ENCODE peak calls at places on chromosomes 1 and 21, in ten cellular contexts. One of them, this sample, is unnamed.

GRCh38 chr1:230643887-230644286 is 1.6 kb downstream of the COG2 start:
- DNase-seq in hepatocyte: peak; percentile 24
- DNase-seq in HCT116: no peak
- DNase-seq in heart left ventricle: no peak
- DNase-seq in CD8-positive, alpha-beta memory T cell: no peak
- DNase-seq in CD4-positive, alpha-beta T cell: no peak
- DNase-seq in transverse colon: peak; percentile 10
- DNase-seq in aorta: no peak
- DNase-seq in iPS DF 6.9: no peak
- DNase-seq in A549: peak; percentile 7
- DNase-seq in this sample: peak; percentile 3

GRCh38 chr1:227848430-227848932 is 33.0 kb downstream of the PRSS38 start:
- DNase-seq in hepatocyte: no peak
- DNase-seq in HCT116: no peak
- DNase-seq in heart left ventricle: no peak
- DNase-seq in CD8-positive, alpha-beta memory T cell: no peak
- DNase-seq in CD4-positive, alpha-beta T cell: no peak
- DNase-seq in transverse colon: no peak
- DNase-seq in aorta: no peak
- DNase-seq in iPS DF 6.9: no peak
- DNase-seq in A549: no peak
- DNase-seq in this sample: no peak

GRCh38 chr1:35288761-35289160 is 20.3 kb downstream of the ZMYM4 start:
- DNase-seq in hepatocyte: no peak
- DNase-seq in HCT116: no peak
- DNase-seq in heart left ventricle: no peak
- DNase-seq in CD8-positive, alpha-beta memory T cell: no peak
- DNase-seq in CD4-positive, alpha-beta T cell: no peak
- DNase-seq in transverse colon: no peak
- DNase-seq in aorta: no peak
- DNase-seq in iPS DF 6.9: no peak
- DNase-seq in A549: no peak
- DNase-seq in this sample: no peak

GRCh38 chr1:108075055-108075454 is 110.1 kb upstream of the VAV3 start:
- DNase-seq in hepatocyte: no peak
- DNase-seq in HCT116: no peak
- DNase-seq in heart left ventricle: no peak
- DNase-seq in CD8-positive, alpha-beta memory T cell: no peak
- DNase-seq in CD4-positive, alpha-beta T cell: no peak
- DNase-seq in transverse colon: no peak
- DNase-seq in aorta: no peak
- DNase-seq in iPS DF 6.9: no peak
- DNase-seq in A549: no peak
- DNase-seq in this sample: no peak

GRCh38 chr1:157249326-157249725 is 111.1 kb upstream of the ETV3 start:
- DNase-seq in hepatocyte: no peak
- DNase-seq in HCT116: no peak
- DNase-seq in heart left ventricle: no peak
- DNase-seq in CD8-positive, alpha-beta memory T cell: no peak
- DNase-seq in CD4-positive, alpha-beta T cell: no peak
- DNase-seq in transverse colon: no peak
- DNase-seq in aorta: no peak
- DNase-seq in iPS DF 6.9: no peak
- DNase-seq in A549: no peak
- DNase-seq in this sample: no peak

GRCh38 chr1:58861076-58861475 is 77.2 kb upstream of the JUN start:
- DNase-seq in hepatocyte: no peak
- DNase-seq in HCT116: no peak
- DNase-seq in heart left ventricle: no peak
- DNase-seq in CD8-positive, alpha-beta memory T cell: no peak
- DNase-seq in CD4-positive, alpha-beta T cell: no peak
- DNase-seq in transverse colon: no peak
- DNase-seq in aorta: no peak
- DNase-seq in iPS DF 6.9: no peak
- DNase-seq in A549: no peak
- DNase-seq in this sample: no peak

GRCh38 chr1:167554028-167554779 is 642 bp upstream of the CREG1 start:
- DNase-seq in hepatocyte: no peak
- DNase-seq in HCT116: no peak
- DNase-seq in heart left ventricle: no peak
- DNase-seq in CD8-positive, alpha-beta memory T cell: no peak
- DNase-seq in CD4-positive, alpha-beta T cell: no peak
- DNase-seq in transverse colon: no peak
- DNase-seq in aorta: no peak
- DNase-seq in iPS DF 6.9: no peak
- DNase-seq in A549: no peak
- DNase-seq in this sample: no peak

GRCh38 chr1:243980471-243980870 is 70.6 kb upstream of the ZBTB18 start:
- DNase-seq in hepatocyte: no peak
- DNase-seq in HCT116: no peak
- DNase-seq in heart left ventricle: no peak
- DNase-seq in CD8-positive, alpha-beta memory T cell: no peak
- DNase-seq in CD4-positive, alpha-beta T cell: no peak
- DNase-seq in transverse colon: no peak
- DNase-seq in aorta: no peak
- DNase-seq in iPS DF 6.9: no peak
- DNase-seq in A549: no peak
- DNase-seq in this sample: no peak

GRCh38 chr21:32726742-32727477 is 903 bp downstream of the SYNJ1 start:
- DNase-seq in hepatocyte: peak; percentile 46
- DNase-seq in HCT116: no peak
- DNase-seq in heart left ventricle: peak; percentile 35
- DNase-seq in CD8-positive, alpha-beta memory T cell: no peak
- DNase-seq in CD4-positive, alpha-beta T cell: no peak
- DNase-seq in transverse colon: peak; percentile 42
- DNase-seq in aorta: no peak
- DNase-seq in iPS DF 6.9: no peak
- DNase-seq in A549: peak; percentile 11
- DNase-seq in this sample: no peak

GRCh38 chr1:10253755-10254154 is 43.4 kb downstream of the KIF1B start:
- DNase-seq in hepatocyte: peak; percentile 76
- DNase-seq in HCT116: no peak
- DNase-seq in heart left ventricle: no peak
- DNase-seq in CD8-positive, alpha-beta memory T cell: no peak
- DNase-seq in CD4-positive, alpha-beta T cell: no peak
- DNase-seq in transverse colon: no peak
- DNase-seq in aorta: no peak
- DNase-seq in iPS DF 6.9: no peak
- DNase-seq in A549: peak; percentile 12
- DNase-seq in this sample: peak; percentile 63

GRCh38 chr1:209627349-209628196 is 24.7 kb downstream of the LAMB3 start:
- DNase-seq in hepatocyte: peak; percentile 83
- DNase-seq in HCT116: peak; percentile 35
- DNase-seq in heart left ventricle: peak; percentile 83
- DNase-seq in CD8-positive, alpha-beta memory T cell: peak; percentile 60
- DNase-seq in CD4-positive, alpha-beta T cell: peak; percentile 61
- DNase-seq in transverse colon: peak; percentile 73
- DNase-seq in aorta: peak; percentile 91
- DNase-seq in iPS DF 6.9: peak; percentile 75
- DNase-seq in A549: peak; percentile 68
- DNase-seq in this sample: no peak

GRCh38 chr1:230823421-230823820 is 44.9 kb downstream of the C1orf198 start:
- DNase-seq in hepatocyte: no peak
- DNase-seq in HCT116: no peak
- DNase-seq in heart left ventricle: no peak
- DNase-seq in CD8-positive, alpha-beta memory T cell: no peak
- DNase-seq in CD4-positive, alpha-beta T cell: no peak
- DNase-seq in transverse colon: no peak
- DNase-seq in aorta: no peak
- DNase-seq in iPS DF 6.9: no peak
- DNase-seq in A549: no peak
- DNase-seq in this sample: no peak

GRCh38 chr21:41578083-41578482 is 70.1 kb upstream of the TMPRSS2 start:
- DNase-seq in hepatocyte: no peak
- DNase-seq in HCT116: no peak
- DNase-seq in heart left ventricle: no peak
- DNase-seq in CD8-positive, alpha-beta memory T cell: no peak
- DNase-seq in CD4-positive, alpha-beta T cell: no peak
- DNase-seq in transverse colon: no peak
- DNase-seq in aorta: no peak
- DNase-seq in iPS DF 6.9: no peak
- DNase-seq in A549: no peak
- DNase-seq in this sample: no peak

GRCh38 chr21:15000076-15000475 is 64.7 kb downstream of the NRIP1 start:
- DNase-seq in hepatocyte: no peak
- DNase-seq in HCT116: no peak
- DNase-seq in heart left ventricle: no peak
- DNase-seq in CD8-positive, alpha-beta memory T cell: no peak
- DNase-seq in CD4-positive, alpha-beta T cell: no peak
- DNase-seq in transverse colon: no peak
- DNase-seq in aorta: no peak
- DNase-seq in iPS DF 6.9: no peak
- DNase-seq in A549: no peak
- DNase-seq in this sample: no peak

GRCh38 chr1:152410599-152410998 is 3.5 kb downstream of the CRNN start:
- DNase-seq in hepatocyte: no peak
- DNase-seq in HCT116: no peak
- DNase-seq in heart left ventricle: no peak
- DNase-seq in CD8-positive, alpha-beta memory T cell: no peak
- DNase-seq in CD4-positive, alpha-beta T cell: no peak
- DNase-seq in transverse colon: no peak
- DNase-seq in aorta: no peak
- DNase-seq in iPS DF 6.9: no peak
- DNase-seq in A549: no peak
- DNase-seq in this sample: no peak
- H3K9me3 ChIP-seq in hepatocyte: no peaks in the 10 kb centered on the region
- H3K9me3 ChIP-seq in HCT116: no peaks in the 10 kb centered on the region
- H3K9me3 ChIP-seq in heart left ventricle: no peaks in the 10 kb centered on the region
- H3K9me3 ChIP-seq in CD8-positive, alpha-beta memory T cell: no peaks in the 10 kb centered on the region
- H3K9me3 ChIP-seq in CD4-positive, alpha-beta T cell: no peaks in the 10 kb centered on the region
- H3K9me3 ChIP-seq in transverse colon: no peaks in the 10 kb centered on the region
- H3K9me3 ChIP-seq in aorta: no peaks in the 10 kb centered on the region
- H3K9me3 ChIP-seq in iPS DF 6.9: peaks cover 22% of the 10 kb centered on the region
- H3K9me3 ChIP-seq in A549: no peaks in the 10 kb centered on the region
- H3K9me3 ChIP-seq in this sample: peaks cover 28% of the 10 kb centered on the region

GRCh38 chr1:21323091-21323490 is 32.8 kb upstream of the ECE1 start:
- DNase-seq in hepatocyte: no peak
- DNase-seq in HCT116: no peak
- DNase-seq in heart left ventricle: peak; percentile 73
- DNase-seq in CD8-positive, alpha-beta memory T cell: no peak
- DNase-seq in CD4-positive, alpha-beta T cell: no peak
- DNase-seq in transverse colon: no peak
- DNase-seq in aorta: no peak
- DNase-seq in iPS DF 6.9: no peak
- DNase-seq in A549: peak; percentile 41
- DNase-seq in this sample: no peak
- H3K27ac ChIP-seq in hepatocyte: peak overlapping the region; percentile 91
- H3K27ac ChIP-seq in HCT116: peak overlapping the region; percentile 84
- H3K27ac ChIP-seq in heart left ventricle: peak overlapping the region; percentile 83
- H3K27ac ChIP-seq in CD8-positive, alpha-beta memory T cell: no peak overlapping the region
- H3K27ac ChIP-seq in CD4-positive, alpha-beta T cell: no peak overlapping the region
- H3K27ac ChIP-seq in transverse colon: peak overlapping the region; percentile 82
- H3K27ac ChIP-seq in aorta: peak overlapping the region; percentile 20
- H3K27ac ChIP-seq in iPS DF 6.9: no peak overlapping the region
- H3K27ac ChIP-seq in A549: peak overlapping the region; percentile 98
- H3K27ac ChIP-seq in this sample: peak overlapping the region; percentile 68

GRCh38 chr1:3029481-3029961 is 8.3 kb downstream of the ACTRT2 start:
- DNase-seq in hepatocyte: no peak
- DNase-seq in HCT116: no peak
- DNase-seq in heart left ventricle: no peak
- DNase-seq in CD8-positive, alpha-beta memory T cell: no peak
- DNase-seq in CD4-positive, alpha-beta T cell: no peak
- DNase-seq in transverse colon: no peak
- DNase-seq in aorta: peak; percentile 64
- DNase-seq in iPS DF 6.9: no peak
- DNase-seq in A549: no peak
- DNase-seq in this sample: no peak
- H3K9me3 ChIP-seq in hepatocyte: no peaks in the 10 kb centered on the region
- H3K9me3 ChIP-seq in HCT116: no peaks in the 10 kb centered on the region
- H3K9me3 ChIP-seq in heart left ventricle: no peaks in the 10 kb centered on the region
- H3K9me3 ChIP-seq in CD8-positive, alpha-beta memory T cell: no peaks in the 10 kb centered on the region
- H3K9me3 ChIP-seq in CD4-positive, alpha-beta T cell: no peaks in the 10 kb centered on the region
- H3K9me3 ChIP-seq in transverse colon: no peaks in the 10 kb centered on the region
- H3K9me3 ChIP-seq in aorta: no peaks in the 10 kb centered on the region
- H3K9me3 ChIP-seq in iPS DF 6.9: peaks cover 30% of the 10 kb centered on the region
- H3K9me3 ChIP-seq in A549: no peaks in the 10 kb centered on the region
- H3K9me3 ChIP-seq in this sample: peaks cover 67% of the 10 kb centered on the region

GRCh38 chr21:26709090-26709489 is 136.0 kb upstream of the CYYR1 start:
- DNase-seq in hepatocyte: no peak
- DNase-seq in HCT116: no peak
- DNase-seq in heart left ventricle: no peak
- DNase-seq in CD8-positive, alpha-beta memory T cell: no peak
- DNase-seq in CD4-positive, alpha-beta T cell: no peak
- DNase-seq in transverse colon: no peak
- DNase-seq in aorta: no peak
- DNase-seq in iPS DF 6.9: no peak
- DNase-seq in A549: no peak
- DNase-seq in this sample: no peak
- H3K27ac ChIP-seq in hepatocyte: no peak overlapping the region
- H3K27ac ChIP-seq in HCT116: no peak overlapping the region
- H3K27ac ChIP-seq in heart left ventricle: no peak overlapping the region
- H3K27ac ChIP-seq in CD8-positive, alpha-beta memory T cell: no peak overlapping the region
- H3K27ac ChIP-seq in CD4-positive, alpha-beta T cell: no peak overlapping the region
- H3K27ac ChIP-seq in transverse colon: no peak overlapping the region
- H3K27ac ChIP-seq in aorta: no peak overlapping the region
- H3K27ac ChIP-seq in iPS DF 6.9: no peak overlapping the region
- H3K27ac ChIP-seq in A549: no peak overlapping the region
- H3K27ac ChIP-seq in this sample: no peak overlapping the region

DNA sequence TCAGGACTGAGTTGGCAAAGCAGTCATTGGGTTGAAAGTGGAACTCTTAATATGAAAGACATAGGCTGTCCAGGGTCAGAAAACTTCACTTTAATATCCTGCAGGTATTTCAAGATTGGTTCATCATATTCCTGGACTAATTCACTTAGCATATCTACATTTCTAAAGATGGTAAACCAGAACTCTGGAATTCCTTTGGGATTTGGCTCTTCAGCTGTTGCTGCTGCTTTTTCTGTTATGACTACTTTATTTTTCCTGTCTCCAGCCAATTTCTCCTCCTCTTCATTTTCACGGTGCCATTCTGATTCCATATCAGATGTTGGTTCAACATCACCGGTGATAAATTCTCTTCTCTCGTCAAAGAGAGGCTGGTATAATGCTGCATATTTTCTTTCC is 37.4 kb downstream of the CD58 start:
- DNase-seq in hepatocyte: no peak
- DNase-seq in HCT116: no peak
- DNase-seq in heart left ventricle: no peak
- DNase-seq in CD8-positive, alpha-beta memory T cell: no peak
- DNase-seq in CD4-positive, alpha-beta T cell: no peak
- DNase-seq in transverse colon: no peak
- DNase-seq in aorta: no peak
- DNase-seq in iPS DF 6.9: no peak
- DNase-seq in A549: no peak
- DNase-seq in this sample: no peak
- H3K9me3 ChIP-seq in hepatocyte: no peaks in the 10 kb centered on the region
- H3K9me3 ChIP-seq in HCT116: no peaks in the 10 kb centered on the region
- H3K9me3 ChIP-seq in heart left ventricle: no peaks in the 10 kb centered on the region
- H3K9me3 ChIP-seq in CD8-positive, alpha-beta memory T cell: no peaks in the 10 kb centered on the region
- H3K9me3 ChIP-seq in CD4-positive, alpha-beta T cell: no peaks in the 10 kb centered on the region
- H3K9me3 ChIP-seq in transverse colon: no peaks in the 10 kb centered on the region
- H3K9me3 ChIP-seq in aorta: no peaks in the 10 kb centered on the region
- H3K9me3 ChIP-seq in iPS DF 6.9: no peaks in the 10 kb centered on the region
- H3K9me3 ChIP-seq in A549: no peaks in the 10 kb centered on the region
- H3K9me3 ChIP-seq in this sample: peaks cover 5% of the 10 kb centered on the region